ENCODE peak calls at places on chromosomes 7 and 10, in four cellular contexts. J, Q, K and D are unnamed samples.

GRCh38 chr10:65556006-65556405 is 1369.8 kb upstream of the LRRTM3 start:
- DNase-seq in Q (no peak), K (no peak), J (no peak), D (no peak)

GRCh38 chr10:26486985-26487850 is 49.1 kb downstream of the APBB1IP start:
- DNase-seq in Q (no peak), K (peak; percentile 51), J (peak; percentile 62), D (peak; percentile 60)

GRCh38 chr10:51544933-51545332 is 154.5 kb downstream of the CSTF2T start:
- DNase-seq in J (no peak), K (no peak), Q (no peak), D (no peak)

GRCh38 chr7:109282726-109283125 is 713.1 kb downstream of the DNAJB9 start:
- DNase-seq in K (no peak), Q (no peak), J (no peak), D (no peak)

GRCh38 chr7:114656471-114656870 is 241.9 kb downstream of the FOXP2 start:
- DNase-seq in K (no peak), J (no peak), Q (no peak), D (no peak)

GRCh38 chr10:100655760-100656421 is 89.5 kb upstream of the PAX2 start:
- DNase-seq in J (peak; percentile 72), Q (no peak), K (no peak), D (no peak)

GRCh38 chr10:17607603-17608332 is 9.4 kb downstream of the HACD1 start:
- DNase-seq in Q (peak; percentile 49), K (peak; percentile 46), J (peak; percentile 47), D (no peak)

GRCh38 chr10:3714526-3714925 is 70.5 kb downstream of the KLF6 start:
- DNase-seq in Q (no peak), J (no peak), K (no peak), D (no peak)

GRCh38 chr10:24866615-24867583 is 85.5 kb downstream of the PRTFDC1 start:
- DNase-seq in K (peak; percentile 86), Q (peak; percentile 38), J (peak; percentile 46), D (peak; percentile 61)

GRCh38 chr7:75971961-75972763 is 22.2 kb downstream of the TMEM120A start:
- DNase-seq in J (peak; percentile 82), Q (no peak), K (no peak), D (no peak)

GRCh38 chr10:96719850-96720421 is 378 bp downstream of the PIK3AP1 start:
- DNase-seq in K (no peak), J (peak; percentile 77), Q (peak; percentile 41), D (no peak)

GRCh38 chr7:87359366-87359765 is 13.9 kb downstream of the CROT start:
- DNase-seq in Q (no peak), J (no peak), K (no peak), D (peak; percentile 5)

GRCh38 chr7:98156700-98157099 is 50.0 kb downstream of the LMTK2 start:
- DNase-seq in Q (no peak), J (no peak), K (no peak), D (no peak)

GRCh38 chr10:646118-646524 is 43.3 kb downstream of the DIP2C start:
- DNase-seq in K (no peak), J (no peak), Q (no peak), D (no peak)

GRCh38 chr10:131452926-131453771 is 141.6 kb upstream of the TCERG1L start:
- DNase-seq in K (no peak), J (no peak), Q (no peak), D (no peak)

GRCh38 chr7:14013880-14014279 is 24.4 kb upstream of the ETV1 start:
- DNase-seq in Q (no peak), J (no peak), K (no peak), D (no peak)

GRCh38 chr7:161786-162185 is 30.6 kb upstream of the FAM20C start:
- DNase-seq in K (no peak), Q (no peak), J (no peak), D (no peak)

GRCh38 chr7:101564778-101565211 is 64.3 kb downstream of the MYL10 start:
- DNase-seq in J (no peak), K (no peak), Q (peak; percentile 49), D (no peak)

GRCh38 chr7:48144291-48144768 is 26.9 kb upstream of the ABCA13 start:
- DNase-seq in K (no peak), J (no peak), Q (no peak), D (no peak)

GRCh38 chr7:76296743-76297740 is 5.4 kb upstream of the HSPB1 start:
- DNase-seq in K (no peak), J (peak; percentile 93), Q (no peak), D (no peak)

GRCh38 chr7:99860281-99861127 is 16.3 kb downstream of the OR2AE1 start:
- DNase-seq in K (no peak), J (peak; percentile 87), Q (no peak), D (peak; percentile 96)

GRCh38 chr10:31320179-31320597 is 1.2 kb downstream of the ZEB1 start:
- DNase-seq in J (peak; percentile 80), Q (peak; percentile 21), K (peak; percentile 53), D (peak; percentile 47)

GRCh38 chr10:131640045-131640644 is 260.7 kb upstream of the PPP2R2D start:
- DNase-seq in J (no peak), Q (no peak), K (no peak), D (no peak)

GRCh38 chr7:28685660-28686417 is 272.3 kb downstream of the TRIL start:
- DNase-seq in K (peak; percentile 92), J (peak; percentile 88), Q (no peak), D (peak; percentile 97)

GRCh38 chr7:101618916-101619315 is 10.2 kb downstream of the MYL10 start:
- DNase-seq in Q (no peak), J (peak; percentile 85), K (no peak), D (no peak)

GRCh38 chr10:75234683-75235374 is 928 bp downstream of the COMTD1 start:
- DNase-seq in J (peak; percentile 87), K (no peak), Q (peak; percentile 58), D (peak; percentile 16)

GRCh38 chr10:122441961-122442360 is 12.5 kb upstream of the ARMS2 start:
- DNase-seq in K (peak; percentile 36), Q (no peak), J (no peak), D (no peak)

GRCh38 chr7:83355143-83355542 is 192.5 kb upstream of the PCLO start:
- DNase-seq in K (no peak), J (no peak), Q (no peak), D (no peak)

GRCh38 chr10:10796774-10797415 is 220.8 kb upstream of the CELF2 start:
- DNase-seq in K (no peak), Q (no peak), J (peak; percentile 38), D (no peak)

GRCh38 chr7:98352621-98353020 is 48.3 kb downstream of the BAIAP2L1 start:
- DNase-seq in J (peak; percentile 92), K (peak; percentile 29), Q (no peak), D (no peak)

GRCh38 chr7:158354861-158355260 is 232.8 kb downstream of the PTPRN2 start:
- DNase-seq in J (no peak), K (no peak), Q (no peak), D (no peak)

GRCh38 chr7:77989981-77990566 is 191.5 kb downstream of the PHTF2 start:
- DNase-seq in K (no peak), J (no peak), Q (peak; percentile 53), D (no peak)

GRCh38 chr7:77983973-77984372 is 185.4 kb downstream of the PHTF2 start:
- DNase-seq in Q (no peak), K (no peak), J (no peak), D (no peak)

GRCh38 chr7:77985232-77985973 is 186.8 kb downstream of the PHTF2 start:
- DNase-seq in J (peak; percentile 39), K (no peak), Q (no peak), D (no peak)

GRCh38 chr7:77982926-77983550 is 184.5 kb downstream of the PHTF2 start:
- DNase-seq in Q (no peak), J (no peak), K (peak; percentile 24), D (no peak)

DNA sequence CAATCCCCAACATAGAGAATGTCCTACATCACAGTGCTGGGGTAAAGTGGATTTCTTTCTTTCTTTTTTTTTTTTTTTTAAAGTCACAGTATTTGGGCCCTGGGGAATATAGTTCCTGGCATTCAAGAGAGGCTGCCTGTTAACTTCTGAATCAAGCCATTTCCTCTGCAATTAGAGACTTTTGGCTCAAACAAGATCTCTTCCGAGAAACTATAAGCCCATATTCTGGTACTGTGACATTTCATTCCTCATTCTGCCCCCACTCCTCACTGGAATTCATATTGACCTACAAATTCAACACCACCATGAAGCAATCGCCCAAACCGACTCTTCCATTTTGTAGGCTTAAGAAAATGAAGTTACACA is 187.4 kb downstream of the PHTF2 start:
- DNase-seq in Q (no peak), J (no peak), K (no peak), D (no peak)
- H3K4me3 ChIP-seq in Q (no peak overlapping the region), J (peak overlapping the region; percentile 19), K (no peak overlapping the region), D (no peak overlapping the region)

DNA sequence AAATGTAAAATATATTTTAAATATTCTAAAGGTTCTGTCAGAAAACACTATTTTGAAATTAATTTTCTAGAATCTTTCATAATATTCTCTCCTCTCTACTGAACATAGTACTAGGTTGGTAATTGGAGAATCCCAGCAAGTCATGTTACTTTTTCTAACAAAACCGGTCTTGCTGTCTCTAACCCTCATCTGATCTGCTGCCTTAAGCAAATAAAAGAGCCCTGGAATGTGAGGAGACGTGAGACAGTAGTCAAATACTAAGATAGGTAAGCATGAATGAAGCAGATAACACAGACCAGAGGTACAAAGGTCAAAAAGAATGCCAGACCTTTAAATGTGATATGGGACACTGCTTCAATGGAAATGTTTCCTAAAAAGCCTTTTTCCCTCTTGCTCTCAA is 462.4 kb upstream of the NUPR2 start:
- DNase-seq in Q (no peak), K (no peak), J (no peak), D (no peak)
- H3K9me3 ChIP-seq in Q (no peaks in the 10 kb centered on the region), K (no peaks in the 10 kb centered on the region), J (peaks cover 2% of the 10 kb centered on the region), D (no peaks in the 10 kb centered on the region)

GRCh38 chr10:97904576-97904975 is 54.9 kb downstream of the GOLGA7B start:
- DNase-seq in Q (no peak), J (no peak), K (no peak), D (no peak)
- H3K27me3 ChIP-seq in Q (peaks cover 64% of the 10 kb centered on the region), J (peaks cover 23% of the 10 kb centered on the region), K (peaks cover 20% of the 10 kb centered on the region), D (no peaks in the 10 kb centered on the region)

GRCh38 chr10:86363184-86363832 is 3.3 kb downstream of the GRID1 start:
- DNase-seq in Q (peak; percentile 27), K (no peak), J (peak; percentile 82), D (no peak)
- H3K4me3 ChIP-seq in Q (no peak overlapping the region), K (no peak overlapping the region), J (no peak overlapping the region), D (no peak overlapping the region)

DNA sequence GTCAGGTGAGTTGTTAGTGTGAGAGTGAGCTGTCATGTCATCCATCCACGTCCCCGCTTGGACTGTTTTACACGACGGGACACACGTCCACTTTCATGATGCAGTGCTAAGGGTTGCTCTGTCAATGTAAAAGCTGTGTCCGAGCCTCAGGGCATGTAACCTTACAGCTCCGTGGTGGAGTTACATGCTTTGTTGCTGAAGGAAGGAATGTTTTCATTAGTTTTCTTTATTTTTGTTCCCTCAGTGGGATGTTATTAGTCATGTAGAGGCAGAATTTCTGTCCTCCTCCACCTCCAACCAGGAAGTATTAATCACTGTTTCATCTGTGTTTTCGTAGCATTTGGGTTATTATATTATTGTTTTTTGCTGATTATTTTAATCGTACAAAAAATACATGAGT is 88.6 kb downstream of the NRG3 start:
- DNase-seq in Q (no peak), K (no peak), J (no peak), D (no peak)
- H3K9me3 ChIP-seq in Q (no peaks in the 10 kb centered on the region), K (peaks cover 2% of the 10 kb centered on the region), J (peaks cover 4% of the 10 kb centered on the region), D (no peaks in the 10 kb centered on the region)